ENCODE peak calls at places on chromosomes 12 and 14, in four cellular contexts. E is adrenal gland, M is stomach, P is left ventricle myocardium inferior. G is an unnamed sample. For H3K9me3, the result is how much of the 10 kb centered on the place peaks cover.

GRCh38 chr14:21095430-21096205 is 2.8 kb downstream of the ZNF219 start:
- DNase-seq in P (no peak), M (no peak), E (no peak), G (no peak)

GRCh38 chr12:106976013-106976658 is 10.8 kb downstream of the MTERF2 start:
- DNase-seq in E (no peak), P (no peak), M (no peak), G (no peak)

GRCh38 chr12:89856431-89856830 is 147.8 kb upstream of the ATP2B1 start:
- DNase-seq in E (no peak), M (no peak), P (no peak), G (no peak)

GRCh38 chr12:96061864-96062453 is 26.6 kb upstream of the LTA4H start:
- DNase-seq in P (peak), E (peak), M (peak), G (peak)

GRCh38 chr14:92600318-92601053 is 86.9 kb downstream of the RIN3 start:
- DNase-seq in E (no peak), M (no peak), P (no peak), G (no peak)

GRCh38 chr14:95993768-95994592 is 45.2 kb upstream of the C14orf132 start:
- DNase-seq in E (peak), P (no peak), M (no peak), G (no peak)

GRCh38 chr12:78316656-78317055 is 486.0 kb downstream of the NAV3 start:
- DNase-seq in M (no peak), P (no peak), E (no peak), G (no peak)

GRCh38 chr12:2376855-2377657 is 324.3 kb downstream of the CACNA1C start:
- DNase-seq in P (no peak), M (no peak), E (no peak), G (no peak)

GRCh38 chr12:112573151-112573550 is 154.4 kb downstream of the PTPN11 start:
- DNase-seq in P (no peak), E (no peak), M (no peak), G (no peak)

GRCh38 chr14:82854851-82855250 is 1321.2 kb upstream of the SEL1L start:
- DNase-seq in M (no peak), E (no peak), P (no peak), G (no peak)

GRCh38 chr12:20309504-20310148 is 58.7 kb upstream of the PDE3A start:
- DNase-seq in P (peak), M (no peak), E (no peak), G (peak)

GRCh38 chr12:47808049-47808448 is 11.7 kb downstream of the HDAC7 start:
- DNase-seq in E (peak), P (peak), M (no peak), G (peak)

GRCh38 chr12:90741611-90742010 is 213.4 kb downstream of the CCER1 start:
- DNase-seq in E (no peak), P (no peak), M (no peak), G (no peak)

GRCh38 chr12:82554529-82554928 is 132.2 kb upstream of the TMTC2 start:
- DNase-seq in M (no peak), P (no peak), E (no peak), G (no peak)

GRCh38 chr14:20499881-20500280 is 5.5 kb upstream of the RNASE10 start:
- DNase-seq in M (no peak), P (no peak), E (no peak), G (no peak)

GRCh38 chr12:75862692-75863471 is 168.7 kb downstream of the PHLDA1 start:
- DNase-seq in P (no peak), E (peak), M (no peak), G (no peak)

GRCh38 chr14:81169711-81170103 is 51.1 kb downstream of the GTF2A1 start:
- DNase-seq in E (peak), P (peak), M (peak), G (peak)

GRCh38 chr12:69123909-69124638 is 115.3 kb upstream of the CPSF6 start:
- DNase-seq in P (no peak), M (no peak), E (no peak), G (no peak)

GRCh38 chr12:115323223-115323905 is 639.4 kb upstream of the TBX3 start:
- DNase-seq in P (no peak), M (no peak), E (no peak), G (no peak)

GRCh38 chr14:32329690-32330290 is 692 bp downstream of the AKAP6 start:
- DNase-seq in P (no peak), E (no peak), M (no peak), G (no peak)

GRCh38 chr14:68337279-68337678 is 455.6 kb downstream of the ZFP36L1 start:
- DNase-seq in E (no peak), P (no peak), M (no peak), G (no peak)

GRCh38 chr12:132717531-132718387 is 7.1 kb downstream of the PGAM5 start:
- DNase-seq in E (no peak), M (no peak), P (no peak), G (no peak)

GRCh38 chr12:116123511-116124258 is 153.8 kb downstream of the MED13L start:
- DNase-seq in M (no peak), P (no peak), E (peak), G (peak)

GRCh38 chr12:116962197-116962596 is 51.4 kb downstream of the FBXW8 start:
- DNase-seq in P (no peak), E (no peak), M (no peak), G (no peak)

GRCh38 chr12:18323159-18323558 is 61.8 kb downstream of the PIK3C2G start:
- DNase-seq in M (no peak), E (no peak), P (no peak), G (no peak)

GRCh38 chr14:101340556-101340955 is 220.7 kb upstream of the DIO3 start:
- DNase-seq in M (no peak), E (no peak), P (no peak), G (no peak)

GRCh38 chr14:68306934-68307758 is 485.7 kb downstream of the ZFP36L1 start:
- DNase-seq in E (no peak), P (no peak), M (peak), G (no peak)

GRCh38 chr14:67738740-67739504 is 37.2 kb downstream of the RDH12 start:
- DNase-seq in P (peak), M (peak), E (peak), G (peak)

GRCh38 chr12:107761502-107761904 is 566 bp upstream of the PRDM4 start:
- DNase-seq in M (no peak), E (no peak), P (no peak), G (no peak)

GRCh38 chr12:103560604-103561101 is 26.4 kb upstream of the STAB2 start:
- DNase-seq in E (no peak), M (no peak), P (no peak), G (no peak)

GRCh38 chr14:96072076-96072475 is 32.9 kb downstream of the C14orf132 start:
- DNase-seq in P (no peak), E (no peak), M (no peak), G (no peak)

GRCh38 chr12:11408096-11408495 is 12.7 kb upstream of the PRB2 start:
- DNase-seq in M (no peak), P (no peak), E (no peak), G (no peak)

GRCh38 chr12:120984351-120984898 is 6.1 kb downstream of the HNF1A start:
- DNase-seq in P (no peak), M (peak), E (no peak), G (no peak)

GRCh38 chr12:101804409-101804808 is 26.4 kb downstream of the GNPTAB start:
- DNase-seq in M (no peak), P (no peak), E (no peak), G (no peak)

DNA sequence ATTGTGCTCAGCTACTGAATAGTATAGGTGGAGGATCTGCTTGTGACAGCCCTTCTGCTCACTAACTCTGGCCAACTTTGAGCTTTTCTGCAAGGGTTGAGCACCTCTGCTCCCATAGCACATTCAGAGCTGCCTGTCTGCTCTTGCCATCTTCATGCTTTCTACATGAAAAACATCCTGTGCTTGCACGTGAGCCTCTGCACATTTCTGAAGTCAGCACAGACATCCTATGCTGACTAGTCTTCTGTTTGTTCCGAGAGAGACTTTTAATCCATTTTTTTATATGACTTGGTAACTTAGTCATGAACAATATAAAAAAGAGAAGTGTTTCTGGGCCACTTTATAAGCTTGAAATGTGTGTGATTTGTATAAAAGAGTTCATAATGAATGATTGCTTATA is 969.3 kb downstream of the TMTC2 start:
- DNase-seq in P (no peak), E (no peak), M (no peak), G (no peak)
- H3K9me3 ChIP-seq in P (under half), E (under half), M (under half), G (under half)

GRCh38 chr14:42555365-42555764 is 948.7 kb downstream of the LRFN5 start:
- DNase-seq in E (no peak), M (no peak), P (no peak), G (no peak)

GRCh38 chr14:42554091-42554490 is 947.4 kb downstream of the LRFN5 start:
- DNase-seq in M (no peak), E (no peak), P (no peak), G (no peak)

GRCh38 chr14:42556551-42556950 is 949.9 kb downstream of the LRFN5 start:
- DNase-seq in P (no peak), E (no peak), M (no peak), G (no peak)
- H3K4me3 ChIP-seq in P (no peak), E (no peak), M (no peak), G (no peak)

DNA sequence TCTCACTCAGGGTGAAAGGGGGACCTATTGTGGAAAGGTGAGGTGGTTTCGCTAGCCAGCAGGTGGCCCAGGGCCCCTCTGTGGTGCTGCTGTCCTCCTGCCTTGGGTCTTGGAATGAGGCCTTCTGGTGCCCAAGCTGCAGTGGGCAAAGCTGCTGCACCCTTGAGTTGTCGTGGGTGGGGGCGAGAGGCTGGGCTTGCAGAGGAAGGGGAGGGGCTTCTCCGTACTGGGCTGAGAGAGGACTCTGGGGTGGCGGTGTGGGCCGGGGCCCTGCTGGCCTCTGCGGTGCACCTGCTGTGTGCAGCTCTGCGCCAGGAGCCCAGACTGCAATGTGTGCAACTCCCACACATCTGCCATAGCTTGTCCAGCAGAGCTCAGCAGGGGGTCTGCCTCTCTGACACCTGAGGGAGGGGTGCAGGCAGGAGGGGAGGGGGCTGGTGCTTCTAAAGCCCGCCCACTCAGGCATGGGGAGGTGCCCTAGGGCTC is 145.8 kb downstream of the KIF26A start:
- DNase-seq in P (peak), E (peak), M (no peak), G (peak)
- H3K9me3 ChIP-seq in P (under half), E (under half), M (under half), G (under half)

DNA sequence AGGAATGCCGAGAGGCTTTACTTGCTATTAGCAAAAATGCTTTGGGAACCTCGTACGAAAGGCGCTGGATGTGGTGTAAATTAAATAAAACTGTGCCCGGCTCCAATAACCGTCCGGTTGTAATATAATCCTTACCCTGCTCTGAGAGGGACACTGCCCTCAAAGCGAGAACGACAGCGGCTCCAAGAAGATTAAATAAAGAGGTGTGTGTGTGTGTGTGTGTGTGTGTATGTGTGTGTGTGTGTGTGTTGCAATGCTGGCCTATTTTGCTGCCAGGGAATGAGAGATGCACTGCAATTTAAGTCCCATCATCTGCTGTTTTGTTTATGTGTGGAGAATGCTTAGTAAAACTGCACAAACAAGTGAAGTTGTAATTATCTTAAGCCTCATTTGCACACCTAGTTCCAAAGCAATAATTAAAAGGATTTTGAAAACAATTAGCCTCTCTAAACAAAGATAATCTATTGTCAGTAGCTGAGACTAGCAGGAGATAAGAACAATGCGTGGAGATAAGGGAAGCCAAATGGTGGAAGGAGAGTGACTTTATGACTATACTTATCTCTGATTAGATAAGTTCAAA is 1.2 kb upstream of the SIX1 start:
- DNase-seq in M (no peak), P (no peak), E (no peak), G (no peak)
- H3K4me3 ChIP-seq in M (peak), P (peak), E (no peak), G (no peak)

DNA sequence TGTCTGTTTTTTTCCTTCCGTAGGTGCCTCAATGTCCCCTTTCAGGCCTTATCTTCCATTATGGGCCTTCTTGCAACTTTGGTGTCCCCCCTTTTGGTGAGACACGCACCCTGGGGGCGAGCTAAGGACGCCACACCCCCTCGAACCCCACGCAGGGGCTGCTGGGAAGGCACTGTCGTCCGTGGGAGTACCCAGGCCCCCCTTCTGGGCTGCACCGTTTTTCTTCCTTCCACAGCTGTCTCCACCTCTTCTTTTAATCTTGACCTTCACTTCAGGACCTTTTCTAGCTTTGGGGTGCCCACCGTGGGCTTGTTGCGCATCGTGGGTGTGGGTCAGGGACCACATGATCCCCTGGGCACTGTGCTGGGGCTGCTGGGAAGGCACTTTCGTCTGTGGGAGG is 271.8 kb downstream of the ALG10 start:
- DNase-seq in E (no peak), P (no peak), M (no peak), G (no peak)
- H3K9me3 ChIP-seq in E (under half), P (under half), M (half or more), G (under half)

GRCh38 chr12:57835366-57836288 is 10.9 kb downstream of the CTDSP2 start:
- DNase-seq in M (no peak), P (no peak), E (no peak), G (no peak)
- H3K4me3 ChIP-seq in M (peak), P (peak), E (no peak), G (no peak)

DNA sequence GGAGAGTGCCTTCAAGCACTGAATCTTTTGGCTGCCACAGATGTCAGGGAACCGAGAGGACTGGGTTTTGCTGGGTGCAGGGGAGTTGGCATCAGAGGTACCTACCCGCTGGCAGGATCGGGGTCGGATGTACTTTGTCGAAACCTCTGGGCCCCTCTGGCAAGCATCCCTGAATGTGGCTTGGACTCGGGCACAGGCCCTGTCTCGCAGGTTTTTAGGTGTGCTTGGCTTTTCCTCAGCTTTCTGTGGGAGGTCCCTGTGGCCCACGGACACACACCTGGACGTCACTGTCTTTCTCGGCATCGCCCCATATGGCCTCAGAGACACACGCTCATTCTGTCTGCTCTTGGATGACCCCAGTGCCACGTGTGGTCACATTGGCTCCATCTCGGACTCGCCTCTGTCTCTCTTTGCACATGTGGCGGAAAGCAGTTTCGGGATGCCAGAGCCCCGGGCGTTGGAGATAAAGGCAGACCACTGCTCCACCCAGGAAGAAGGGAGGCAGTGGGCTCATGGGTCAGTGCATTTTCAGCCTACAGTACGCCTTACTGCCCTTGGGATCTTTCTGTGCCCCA is 769.6 kb upstream of the ALG10B start:
- DNase-seq in P (no peak), E (no peak), M (no peak), G (no peak)
- H3K9me3 ChIP-seq in P (under half), E (under half), M (half or more), G (under half)

GRCh38 chr14:73266317-73266716 is 29.0 kb downstream of the PAPLN start:
- DNase-seq in M (no peak), E (no peak), P (no peak), G (no peak)
- H3K4me3 ChIP-seq in M (no peak), E (no peak), P (no peak), G (no peak)

DNA sequence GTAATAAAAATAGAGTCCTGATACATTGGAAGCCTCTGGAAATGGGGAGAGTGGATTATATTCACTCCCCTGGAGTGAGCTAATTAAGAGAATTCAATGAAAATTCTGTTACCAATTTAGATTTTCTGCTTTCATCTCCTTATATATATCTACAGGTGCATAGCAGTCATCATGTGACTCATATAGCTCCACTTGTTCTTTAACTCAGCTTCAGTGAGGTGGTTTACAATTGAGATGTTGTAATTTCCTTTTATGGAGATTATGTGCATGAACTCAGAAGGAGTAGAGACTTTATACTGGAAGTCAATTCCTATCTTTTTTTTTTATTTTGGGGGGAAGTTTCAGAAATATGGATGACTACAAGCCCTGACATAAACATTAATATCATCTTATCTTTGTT is 92.1 kb upstream of the SCAF11 start:
- DNase-seq in M (no peak), P (no peak), E (no peak), G (no peak)
- H3K9me3 ChIP-seq in M (under half), P (under half), E (under half), G (under half)

GRCh38 chr12:94151577-94151976 is 3.2 kb downstream of the PLXNC1 start:
- DNase-seq in E (no peak), M (no peak), P (no peak), G (no peak)
- H3K4me3 ChIP-seq in E (no peak), M (peak), P (no peak), G (no peak)

G was measured in right cardiac atrium.